ENCODE peak calls at places on chromosomes 5 and 9, in eight cellular contexts. One of them, this sample, is unnamed.
A peak's percentile ranks its signal among the peaks of the same experiment; 100 is the strongest.

GRCh38 chr5:132228241-132229035 is 785 bp upstream of the P4HA2 start:
- DNase-seq in WTC11: no peak
- DNase-seq in H9: peak; percentile 33
- DNase-seq in GM20000: no peak
- DNase-seq in breast epithelium: no peak
- DNase-seq in Peyer's patch: peak; percentile 11
- DNase-seq in RWPE2: peak; percentile 66
- DNase-seq in CD8-positive, alpha-beta T cell: no peak
- DNase-seq in this sample: peak; percentile 36

GRCh38 chr9:121156263-121156731 is 45.4 kb downstream of the RAB14 start:
- DNase-seq in WTC11: no peak
- DNase-seq in H9: no peak
- DNase-seq in GM20000: peak; percentile 68
- DNase-seq in breast epithelium: no peak
- DNase-seq in Peyer's patch: peak; percentile 25
- DNase-seq in RWPE2: no peak
- DNase-seq in CD8-positive, alpha-beta T cell: no peak
- DNase-seq in this sample: no peak

GRCh38 chr5:150131461-150131860 is 24.2 kb downstream of the PDGFRB start:
- DNase-seq in WTC11: no peak
- DNase-seq in H9: no peak
- DNase-seq in GM20000: no peak
- DNase-seq in breast epithelium: no peak
- DNase-seq in Peyer's patch: no peak
- DNase-seq in RWPE2: no peak
- DNase-seq in CD8-positive, alpha-beta T cell: no peak
- DNase-seq in this sample: no peak

GRCh38 chr9:20319641-20320337 is 302.5 kb downstream of the MLLT3 start:
- DNase-seq in WTC11: no peak
- DNase-seq in H9: no peak
- DNase-seq in GM20000: no peak
- DNase-seq in breast epithelium: no peak
- DNase-seq in Peyer's patch: no peak
- DNase-seq in RWPE2: no peak
- DNase-seq in CD8-positive, alpha-beta T cell: no peak
- DNase-seq in this sample: no peak

GRCh38 chr9:117315236-117315635 is 99.6 kb downstream of the ASTN2 start:
- DNase-seq in WTC11: no peak
- DNase-seq in H9: no peak
- DNase-seq in GM20000: no peak
- DNase-seq in breast epithelium: peak; percentile 22
- DNase-seq in Peyer's patch: no peak
- DNase-seq in RWPE2: no peak
- DNase-seq in CD8-positive, alpha-beta T cell: no peak
- DNase-seq in this sample: no peak

GRCh38 chr5:52864376-52864775 is 76.7 kb downstream of the ITGA1 start:
- DNase-seq in WTC11: no peak
- DNase-seq in H9: no peak
- DNase-seq in GM20000: no peak
- DNase-seq in breast epithelium: no peak
- DNase-seq in Peyer's patch: no peak
- DNase-seq in RWPE2: no peak
- DNase-seq in CD8-positive, alpha-beta T cell: no peak
- DNase-seq in this sample: no peak

GRCh38 chr5:337565-338130 is 16.1 kb downstream of the AHRR start:
- DNase-seq in WTC11: no peak
- DNase-seq in H9: peak; percentile 60
- DNase-seq in GM20000: no peak
- DNase-seq in breast epithelium: peak; percentile 7
- DNase-seq in Peyer's patch: no peak
- DNase-seq in RWPE2: no peak
- DNase-seq in CD8-positive, alpha-beta T cell: no peak
- DNase-seq in this sample: no peak

GRCh38 chr5:59765446-59765845 is 128.1 kb downstream of the PDE4D start:
- DNase-seq in WTC11: no peak
- DNase-seq in H9: no peak
- DNase-seq in GM20000: no peak
- DNase-seq in breast epithelium: no peak
- DNase-seq in Peyer's patch: no peak
- DNase-seq in RWPE2: no peak
- DNase-seq in CD8-positive, alpha-beta T cell: no peak
- DNase-seq in this sample: no peak

GRCh38 chr9:36924071-36924470 is 110.0 kb downstream of the PAX5 start:
- DNase-seq in WTC11: no peak
- DNase-seq in H9: no peak
- DNase-seq in GM20000: no peak
- DNase-seq in breast epithelium: no peak
- DNase-seq in Peyer's patch: no peak
- DNase-seq in RWPE2: no peak
- DNase-seq in CD8-positive, alpha-beta T cell: no peak
- DNase-seq in this sample: no peak

GRCh38 chr5:120613729-120614128 is 149.6 kb downstream of the PRR16 start:
- DNase-seq in WTC11: no peak
- DNase-seq in H9: no peak
- DNase-seq in GM20000: no peak
- DNase-seq in breast epithelium: no peak
- DNase-seq in Peyer's patch: no peak
- DNase-seq in RWPE2: no peak
- DNase-seq in CD8-positive, alpha-beta T cell: no peak
- DNase-seq in this sample: no peak

GRCh38 chr5:14581891-14582796 is 552 bp downstream of the OTULINL start:
- DNase-seq in WTC11: peak; percentile 67
- DNase-seq in H9: peak; percentile 72
- DNase-seq in GM20000: peak; percentile 66
- DNase-seq in breast epithelium: peak; percentile 32
- DNase-seq in Peyer's patch: peak; percentile 69
- DNase-seq in RWPE2: peak; percentile 75
- DNase-seq in CD8-positive, alpha-beta T cell: peak; percentile 89
- DNase-seq in this sample: peak; percentile 72

GRCh38 chr5:68264024-68264956 is 48.7 kb downstream of the PIK3R1 start:
- DNase-seq in WTC11: no peak
- DNase-seq in H9: no peak
- DNase-seq in GM20000: no peak
- DNase-seq in breast epithelium: no peak
- DNase-seq in Peyer's patch: no peak
- DNase-seq in RWPE2: no peak
- DNase-seq in CD8-positive, alpha-beta T cell: no peak
- DNase-seq in this sample: no peak

GRCh38 chr5:10501554-10502075 is 59.9 kb downstream of the ROPN1L start:
- DNase-seq in WTC11: no peak
- DNase-seq in H9: no peak
- DNase-seq in GM20000: no peak
- DNase-seq in breast epithelium: no peak
- DNase-seq in Peyer's patch: no peak
- DNase-seq in RWPE2: no peak
- DNase-seq in CD8-positive, alpha-beta T cell: no peak
- DNase-seq in this sample: no peak

GRCh38 chr5:94731471-94731870 is 113.0 kb downstream of the SLF1 start:
- DNase-seq in WTC11: no peak
- DNase-seq in H9: no peak
- DNase-seq in GM20000: no peak
- DNase-seq in breast epithelium: no peak
- DNase-seq in Peyer's patch: no peak
- DNase-seq in RWPE2: no peak
- DNase-seq in CD8-positive, alpha-beta T cell: no peak
- DNase-seq in this sample: no peak

GRCh38 chr9:115944166-115944948 is 209.2 kb upstream of the PAPPA start:
- DNase-seq in WTC11: no peak
- DNase-seq in H9: peak; percentile 46
- DNase-seq in GM20000: no peak
- DNase-seq in breast epithelium: peak; percentile 90
- DNase-seq in Peyer's patch: peak; percentile 16
- DNase-seq in RWPE2: peak; percentile 79
- DNase-seq in CD8-positive, alpha-beta T cell: no peak
- DNase-seq in this sample: no peak

GRCh38 chr5:133980652-133981051 is 12.2 kb upstream of the C5orf15 start:
- DNase-seq in WTC11: no peak
- DNase-seq in H9: no peak
- DNase-seq in GM20000: no peak
- DNase-seq in breast epithelium: no peak
- DNase-seq in Peyer's patch: no peak
- DNase-seq in RWPE2: no peak
- DNase-seq in CD8-positive, alpha-beta T cell: no peak
- DNase-seq in this sample: no peak

GRCh38 chr5:133981714-133982113 is 13.3 kb upstream of the C5orf15 start:
- DNase-seq in WTC11: no peak
- DNase-seq in H9: no peak
- DNase-seq in GM20000: no peak
- DNase-seq in breast epithelium: no peak
- DNase-seq in Peyer's patch: no peak
- DNase-seq in RWPE2: no peak
- DNase-seq in CD8-positive, alpha-beta T cell: no peak
- DNase-seq in this sample: no peak

GRCh38 chr5:133977858-133978257 is 9.4 kb upstream of the C5orf15 start:
- DNase-seq in WTC11: no peak
- DNase-seq in H9: no peak
- DNase-seq in GM20000: no peak
- DNase-seq in breast epithelium: no peak
- DNase-seq in Peyer's patch: no peak
- DNase-seq in RWPE2: no peak
- DNase-seq in CD8-positive, alpha-beta T cell: no peak
- DNase-seq in this sample: no peak

GRCh38 chr5:133977161-133977787 is 8.8 kb upstream of the C5orf15 start:
- DNase-seq in WTC11: no peak
- DNase-seq in H9: no peak
- DNase-seq in GM20000: peak; percentile 26
- DNase-seq in breast epithelium: no peak
- DNase-seq in Peyer's patch: no peak
- DNase-seq in RWPE2: no peak
- DNase-seq in CD8-positive, alpha-beta T cell: no peak
- DNase-seq in this sample: no peak

GRCh38 chr5:133978943-133979342 is 10.5 kb upstream of the C5orf15 start:
- DNase-seq in WTC11: no peak
- DNase-seq in H9: no peak
- DNase-seq in GM20000: no peak
- DNase-seq in breast epithelium: no peak
- DNase-seq in Peyer's patch: no peak
- DNase-seq in RWPE2: no peak
- DNase-seq in CD8-positive, alpha-beta T cell: no peak
- DNase-seq in this sample: no peak
- TF ChIP-seq CTCF in WTC11: no peak
- TF ChIP-seq CTCF in H9: no peak
- TF ChIP-seq CTCF in GM20000: no peak
- TF ChIP-seq CTCF in breast epithelium: no peak
- TF ChIP-seq CTCF in Peyer's patch: no peak
- TF ChIP-seq CTCF in RWPE2: no peak
- TF ChIP-seq CTCF in CD8-positive, alpha-beta T cell: no peak
- TF ChIP-seq CTCF in this sample: no peak

GRCh38 chr5:127447822-127448221 is 69.6 kb upstream of the PRRC1 start:
- DNase-seq in WTC11: no peak
- DNase-seq in H9: no peak
- DNase-seq in GM20000: no peak
- DNase-seq in breast epithelium: no peak
- DNase-seq in Peyer's patch: no peak
- DNase-seq in RWPE2: no peak
- DNase-seq in CD8-positive, alpha-beta T cell: no peak
- DNase-seq in this sample: no peak

GRCh38 chr5:127440831-127441230 is 76.6 kb upstream of the PRRC1 start:
- DNase-seq in WTC11: no peak
- DNase-seq in H9: no peak
- DNase-seq in GM20000: no peak
- DNase-seq in breast epithelium: no peak
- DNase-seq in Peyer's patch: no peak
- DNase-seq in RWPE2: no peak
- DNase-seq in CD8-positive, alpha-beta T cell: no peak
- DNase-seq in this sample: no peak

GRCh38 chr5:127439544-127440096 is 77.8 kb upstream of the PRRC1 start:
- DNase-seq in WTC11: no peak
- DNase-seq in H9: no peak
- DNase-seq in GM20000: no peak
- DNase-seq in breast epithelium: no peak
- DNase-seq in Peyer's patch: no peak
- DNase-seq in RWPE2: no peak
- DNase-seq in CD8-positive, alpha-beta T cell: no peak
- DNase-seq in this sample: no peak

GRCh38 chr5:127446626-127447025 is 70.8 kb upstream of the PRRC1 start:
- DNase-seq in WTC11: no peak
- DNase-seq in H9: no peak
- DNase-seq in GM20000: no peak
- DNase-seq in breast epithelium: no peak
- DNase-seq in Peyer's patch: no peak
- DNase-seq in RWPE2: no peak
- DNase-seq in CD8-positive, alpha-beta T cell: no peak
- DNase-seq in this sample: no peak

GRCh38 chr5:127442085-127442484 is 75.4 kb upstream of the PRRC1 start:
- DNase-seq in WTC11: no peak
- DNase-seq in H9: no peak
- DNase-seq in GM20000: peak; percentile 21
- DNase-seq in breast epithelium: no peak
- DNase-seq in Peyer's patch: no peak
- DNase-seq in RWPE2: no peak
- DNase-seq in CD8-positive, alpha-beta T cell: no peak
- DNase-seq in this sample: no peak
- TF ChIP-seq CTCF in WTC11: no peak
- TF ChIP-seq CTCF in H9: peak; percentile 20
- TF ChIP-seq CTCF in GM20000: no peak
- TF ChIP-seq CTCF in breast epithelium: peak; percentile 14
- TF ChIP-seq CTCF in Peyer's patch: no peak
- TF ChIP-seq CTCF in RWPE2: peak; percentile 42
- TF ChIP-seq CTCF in CD8-positive, alpha-beta T cell: no peak
- TF ChIP-seq CTCF in this sample: no peak

DNA sequence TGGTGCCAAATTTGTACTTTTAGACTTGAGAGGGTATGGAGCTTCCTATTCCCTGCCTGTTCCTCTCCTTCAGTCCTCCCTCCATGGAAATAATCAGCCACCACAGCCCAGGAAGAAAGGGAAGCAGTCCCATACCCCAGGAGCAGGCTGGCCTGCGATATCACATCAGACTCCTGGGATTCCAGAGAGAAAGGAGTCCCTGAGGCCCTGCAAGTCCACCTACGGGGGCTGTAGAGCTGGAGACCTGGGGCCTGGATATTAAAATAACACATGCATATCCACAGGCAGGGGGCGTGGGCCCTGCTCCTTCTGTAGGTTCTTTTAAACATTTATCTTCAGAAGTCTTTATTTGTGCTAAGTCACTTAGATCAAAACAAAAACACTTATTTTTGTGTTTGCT is 117.2 kb downstream of the TMEM174 start:
- DNase-seq in WTC11: no peak
- DNase-seq in H9: no peak
- DNase-seq in GM20000: no peak
- DNase-seq in breast epithelium: no peak
- DNase-seq in Peyer's patch: no peak
- DNase-seq in RWPE2: no peak
- DNase-seq in CD8-positive, alpha-beta T cell: no peak
- DNase-seq in this sample: no peak
- TF ChIP-seq CTCF in WTC11: no peak
- TF ChIP-seq CTCF in H9: no peak
- TF ChIP-seq CTCF in GM20000: no peak
- TF ChIP-seq CTCF in breast epithelium: no peak
- TF ChIP-seq CTCF in Peyer's patch: no peak
- TF ChIP-seq CTCF in RWPE2: no peak
- TF ChIP-seq CTCF in CD8-positive, alpha-beta T cell: no peak
- TF ChIP-seq CTCF in this sample: no peak

DNA sequence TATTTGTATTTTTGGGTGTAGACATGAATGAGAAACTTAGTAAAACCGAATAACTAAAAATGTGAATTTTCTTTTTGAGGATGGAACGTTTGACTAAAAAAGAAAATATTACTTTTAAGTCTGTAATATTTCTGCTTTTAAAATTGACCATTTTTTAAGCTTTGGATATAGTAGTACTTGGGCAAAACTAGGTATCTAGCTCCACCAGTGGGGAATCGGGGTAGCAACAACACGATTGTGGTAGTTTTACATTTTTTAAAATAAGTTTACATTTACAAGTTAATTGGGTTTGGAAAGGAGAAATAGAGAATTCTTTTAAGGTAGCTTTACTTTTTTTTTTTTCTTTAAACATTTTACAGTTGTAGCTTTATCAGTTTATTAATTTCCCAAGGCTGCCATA is 154.4 kb downstream of the MAN2A1 start:
- DNase-seq in WTC11: no peak
- DNase-seq in H9: no peak
- DNase-seq in GM20000: no peak
- DNase-seq in breast epithelium: no peak
- DNase-seq in Peyer's patch: no peak
- DNase-seq in RWPE2: no peak
- DNase-seq in CD8-positive, alpha-beta T cell: no peak
- DNase-seq in this sample: no peak
- TF ChIP-seq CTCF in WTC11: no peak
- TF ChIP-seq CTCF in H9: peak; percentile 58
- TF ChIP-seq CTCF in GM20000: no peak
- TF ChIP-seq CTCF in breast epithelium: no peak
- TF ChIP-seq CTCF in Peyer's patch: no peak
- TF ChIP-seq CTCF in RWPE2: peak; percentile 68
- TF ChIP-seq CTCF in CD8-positive, alpha-beta T cell: no peak
- TF ChIP-seq CTCF in this sample: no peak

This sample was measured in CD14-positive monocyte.